ENCODE peak calls at places on chromosomes 4 and X, in nine cellular contexts. One of them, this sample, is unnamed.

GRCh38 chr4:82509029-82509428 is 52.8 kb downstream of the TMEM150C start:
- DNase-seq in left lung: no peak
- DNase-seq in stomach: no peak
- DNase-seq in A549: no peak
- DNase-seq in psoas muscle: no peak
- DNase-seq in fibroblast of lung: no peak
- DNase-seq in GM23248: no peak
- DNase-seq in IMR-90: no peak
- DNase-seq in CD8-positive, alpha-beta T cell: no peak
- DNase-seq in this sample: no peak

GRCh38 chr4:8084031-8084660 is 74.5 kb downstream of the ABLIM2 start:
- DNase-seq in psoas muscle: peak; percentile 36
- DNase-seq in left lung: no peak
- DNase-seq in IMR-90: no peak
- DNase-seq in stomach: no peak
- DNase-seq in fibroblast of lung: no peak
- DNase-seq in GM23248: no peak
- DNase-seq in A549: no peak
- DNase-seq in CD8-positive, alpha-beta T cell: no peak
- DNase-seq in this sample: no peak

GRCh38 chrX:13223868-13224555 is 95.8 kb downstream of the ATXN3L start:
- DNase-seq in A549: peak; percentile 64
- DNase-seq in stomach: no peak
- DNase-seq in psoas muscle: no peak
- DNase-seq in fibroblast of lung: peak; percentile 81
- DNase-seq in GM23248: peak; percentile 86
- DNase-seq in CD8-positive, alpha-beta T cell: no peak
- DNase-seq in left lung: no peak
- DNase-seq in IMR-90: peak; percentile 91
- DNase-seq in this sample: no peak

GRCh38 chr4:153521467-153521866 is 55.3 kb downstream of the TMEM131L start:
- DNase-seq in A549: no peak
- DNase-seq in fibroblast of lung: no peak
- DNase-seq in psoas muscle: no peak
- DNase-seq in stomach: no peak
- DNase-seq in IMR-90: no peak
- DNase-seq in CD8-positive, alpha-beta T cell: no peak
- DNase-seq in GM23248: no peak
- DNase-seq in left lung: no peak
- DNase-seq in this sample: no peak

GRCh38 chr4:138263438-138263837 is 21.3 kb upstream of the SLC7A11 start:
- DNase-seq in left lung: no peak
- DNase-seq in A549: no peak
- DNase-seq in GM23248: peak; percentile 48
- DNase-seq in CD8-positive, alpha-beta T cell: no peak
- DNase-seq in fibroblast of lung: peak; percentile 21
- DNase-seq in stomach: no peak
- DNase-seq in IMR-90: peak; percentile 36
- DNase-seq in psoas muscle: no peak
- DNase-seq in this sample: no peak

GRCh38 chrX:24682739-24683432 is 10.8 kb upstream of the POLA1 start:
- DNase-seq in IMR-90: no peak
- DNase-seq in stomach: no peak
- DNase-seq in psoas muscle: no peak
- DNase-seq in GM23248: no peak
- DNase-seq in A549: no peak
- DNase-seq in left lung: no peak
- DNase-seq in fibroblast of lung: no peak
- DNase-seq in CD8-positive, alpha-beta T cell: no peak
- DNase-seq in this sample: no peak

GRCh38 chrX:49273181-49273727 is 3.7 kb downstream of the PPP1R3F start:
- DNase-seq in IMR-90: no peak
- DNase-seq in CD8-positive, alpha-beta T cell: no peak
- DNase-seq in fibroblast of lung: no peak
- DNase-seq in GM23248: no peak
- DNase-seq in stomach: no peak
- DNase-seq in A549: no peak
- DNase-seq in left lung: no peak
- DNase-seq in psoas muscle: no peak
- DNase-seq in this sample: no peak

GRCh38 chr4:8595237-8596087 is 2.9 kb downstream of the CPZ start:
- DNase-seq in CD8-positive, alpha-beta T cell: no peak
- DNase-seq in psoas muscle: no peak
- DNase-seq in IMR-90: no peak
- DNase-seq in fibroblast of lung: no peak
- DNase-seq in left lung: no peak
- DNase-seq in GM23248: no peak
- DNase-seq in stomach: no peak
- DNase-seq in A549: no peak
- DNase-seq in this sample: no peak

GRCh38 chrX:70960728-70961127 is 29.8 kb upstream of the SLC7A3 start:
- DNase-seq in IMR-90: no peak
- DNase-seq in fibroblast of lung: no peak
- DNase-seq in stomach: no peak
- DNase-seq in GM23248: peak; percentile 8
- DNase-seq in CD8-positive, alpha-beta T cell: no peak
- DNase-seq in psoas muscle: no peak
- DNase-seq in left lung: no peak
- DNase-seq in A549: no peak
- DNase-seq in this sample: no peak

GRCh38 chrX:52574416-52575275 is 57.8 kb upstream of the XAGE1B start:
- DNase-seq in stomach: no peak
- DNase-seq in left lung: no peak
- DNase-seq in CD8-positive, alpha-beta T cell: no peak
- DNase-seq in A549: peak; percentile 36
- DNase-seq in psoas muscle: no peak
- DNase-seq in IMR-90: peak; percentile 61
- DNase-seq in fibroblast of lung: peak; percentile 61
- DNase-seq in GM23248: peak; percentile 67
- DNase-seq in this sample: no peak

GRCh38 chrX:40573763-40574162 is 7.0 kb upstream of the ATP6AP2 start:
- DNase-seq in psoas muscle: no peak
- DNase-seq in IMR-90: peak; percentile 11
- DNase-seq in fibroblast of lung: peak; percentile 7
- DNase-seq in stomach: no peak
- DNase-seq in left lung: no peak
- DNase-seq in CD8-positive, alpha-beta T cell: no peak
- DNase-seq in GM23248: peak; percentile 14
- DNase-seq in A549: no peak
- DNase-seq in this sample: no peak

GRCh38 chr4:103634236-103634635 is 85.5 kb downstream of the TACR3 start:
- DNase-seq in GM23248: no peak
- DNase-seq in left lung: no peak
- DNase-seq in stomach: no peak
- DNase-seq in fibroblast of lung: no peak
- DNase-seq in CD8-positive, alpha-beta T cell: no peak
- DNase-seq in psoas muscle: no peak
- DNase-seq in A549: no peak
- DNase-seq in IMR-90: no peak
- DNase-seq in this sample: no peak

GRCh38 chr4:20192754-20193521 is 58.8 kb upstream of the SLIT2 start:
- DNase-seq in IMR-90: peak; percentile 59
- DNase-seq in psoas muscle: no peak
- DNase-seq in A549: no peak
- DNase-seq in CD8-positive, alpha-beta T cell: no peak
- DNase-seq in stomach: no peak
- DNase-seq in GM23248: peak; percentile 50
- DNase-seq in fibroblast of lung: peak; percentile 19
- DNase-seq in left lung: no peak
- DNase-seq in this sample: no peak

GRCh38 chr4:20195071-20195885 is 56.4 kb upstream of the SLIT2 start:
- DNase-seq in left lung: no peak
- DNase-seq in IMR-90: peak; percentile 44
- DNase-seq in A549: no peak
- DNase-seq in psoas muscle: no peak
- DNase-seq in CD8-positive, alpha-beta T cell: no peak
- DNase-seq in stomach: no peak
- DNase-seq in fibroblast of lung: peak; percentile 21
- DNase-seq in GM23248: peak; percentile 64
- DNase-seq in this sample: no peak

GRCh38 chr4:20194079-20195013 is 57.4 kb upstream of the SLIT2 start:
- DNase-seq in stomach: no peak
- DNase-seq in A549: no peak
- DNase-seq in IMR-90: peak; percentile 91
- DNase-seq in GM23248: peak; percentile 90
- DNase-seq in CD8-positive, alpha-beta T cell: no peak
- DNase-seq in left lung: no peak
- DNase-seq in fibroblast of lung: peak; percentile 88
- DNase-seq in psoas muscle: no peak
- DNase-seq in this sample: no peak

GRCh38 chr4:20196476-20196875 is 55.2 kb upstream of the SLIT2 start:
- DNase-seq in IMR-90: peak; percentile 32
- DNase-seq in GM23248: peak; percentile 75
- DNase-seq in stomach: no peak
- DNase-seq in CD8-positive, alpha-beta T cell: no peak
- DNase-seq in left lung: no peak
- DNase-seq in A549: no peak
- DNase-seq in psoas muscle: no peak
- DNase-seq in fibroblast of lung: no peak
- DNase-seq in this sample: no peak

GRCh38 chr4:20193522-20193902 is 58.2 kb upstream of the SLIT2 start:
- DNase-seq in A549: no peak
- DNase-seq in GM23248: no peak
- DNase-seq in left lung: no peak
- DNase-seq in fibroblast of lung: peak; percentile 33
- DNase-seq in CD8-positive, alpha-beta T cell: no peak
- DNase-seq in IMR-90: no peak
- DNase-seq in psoas muscle: no peak
- DNase-seq in stomach: no peak
- DNase-seq in this sample: no peak
- H3K9me3 ChIP-seq in A549: no peaks in the 10 kb centered on the region
- H3K9me3 ChIP-seq in GM23248: no peaks in the 10 kb centered on the region
- H3K9me3 ChIP-seq in left lung: peaks cover 16% of the 10 kb centered on the region
- H3K9me3 ChIP-seq in fibroblast of lung: no peaks in the 10 kb centered on the region
- H3K9me3 ChIP-seq in CD8-positive, alpha-beta T cell: peaks cover 4% of the 10 kb centered on the region
- H3K9me3 ChIP-seq in IMR-90: peaks cover 2% of the 10 kb centered on the region
- H3K9me3 ChIP-seq in psoas muscle: no peaks in the 10 kb centered on the region
- H3K9me3 ChIP-seq in stomach: peaks cover 10% of the 10 kb centered on the region
- H3K9me3 ChIP-seq in this sample: no peaks in the 10 kb centered on the region

GRCh38 chrX:43716696-43717095 is 60.6 kb downstream of the MAOA start:
- DNase-seq in left lung: no peak
- DNase-seq in stomach: no peak
- DNase-seq in fibroblast of lung: no peak
- DNase-seq in CD8-positive, alpha-beta T cell: no peak
- DNase-seq in psoas muscle: no peak
- DNase-seq in A549: no peak
- DNase-seq in GM23248: no peak
- DNase-seq in IMR-90: no peak
- DNase-seq in this sample: no peak

GRCh38 chrX:43718956-43719355 is 62.9 kb downstream of the MAOA start:
- DNase-seq in GM23248: no peak
- DNase-seq in psoas muscle: no peak
- DNase-seq in IMR-90: no peak
- DNase-seq in stomach: no peak
- DNase-seq in A549: no peak
- DNase-seq in left lung: no peak
- DNase-seq in fibroblast of lung: no peak
- DNase-seq in CD8-positive, alpha-beta T cell: no peak
- DNase-seq in this sample: no peak

GRCh38 chrX:43717161-43717560 is 61.1 kb downstream of the MAOA start:
- DNase-seq in left lung: no peak
- DNase-seq in psoas muscle: no peak
- DNase-seq in CD8-positive, alpha-beta T cell: no peak
- DNase-seq in GM23248: no peak
- DNase-seq in fibroblast of lung: no peak
- DNase-seq in stomach: no peak
- DNase-seq in A549: no peak
- DNase-seq in IMR-90: no peak
- DNase-seq in this sample: no peak

GRCh38 chrX:43718546-43718945 is 62.4 kb downstream of the MAOA start:
- DNase-seq in IMR-90: no peak
- DNase-seq in psoas muscle: no peak
- DNase-seq in GM23248: no peak
- DNase-seq in fibroblast of lung: no peak
- DNase-seq in left lung: no peak
- DNase-seq in stomach: no peak
- DNase-seq in A549: no peak
- DNase-seq in CD8-positive, alpha-beta T cell: no peak
- DNase-seq in this sample: no peak

GRCh38 chrX:43718081-43718480 is 62.0 kb downstream of the MAOA start:
- DNase-seq in left lung: no peak
- DNase-seq in psoas muscle: no peak
- DNase-seq in CD8-positive, alpha-beta T cell: no peak
- DNase-seq in stomach: no peak
- DNase-seq in IMR-90: no peak
- DNase-seq in fibroblast of lung: no peak
- DNase-seq in GM23248: no peak
- DNase-seq in A549: no peak
- DNase-seq in this sample: no peak
- H3K9me3 ChIP-seq in left lung: no peaks in the 10 kb centered on the region
- H3K9me3 ChIP-seq in psoas muscle: peaks cover 19% of the 10 kb centered on the region
- H3K9me3 ChIP-seq in CD8-positive, alpha-beta T cell: no peaks in the 10 kb centered on the region
- H3K9me3 ChIP-seq in stomach: peaks cover 28% of the 10 kb centered on the region
- H3K9me3 ChIP-seq in IMR-90: peaks cover 7% of the 10 kb centered on the region
- H3K9me3 ChIP-seq in fibroblast of lung: no peaks in the 10 kb centered on the region
- H3K9me3 ChIP-seq in GM23248: no peaks in the 10 kb centered on the region
- H3K9me3 ChIP-seq in A549: no peaks in the 10 kb centered on the region
- H3K9me3 ChIP-seq in this sample: no peaks in the 10 kb centered on the region

DNA sequence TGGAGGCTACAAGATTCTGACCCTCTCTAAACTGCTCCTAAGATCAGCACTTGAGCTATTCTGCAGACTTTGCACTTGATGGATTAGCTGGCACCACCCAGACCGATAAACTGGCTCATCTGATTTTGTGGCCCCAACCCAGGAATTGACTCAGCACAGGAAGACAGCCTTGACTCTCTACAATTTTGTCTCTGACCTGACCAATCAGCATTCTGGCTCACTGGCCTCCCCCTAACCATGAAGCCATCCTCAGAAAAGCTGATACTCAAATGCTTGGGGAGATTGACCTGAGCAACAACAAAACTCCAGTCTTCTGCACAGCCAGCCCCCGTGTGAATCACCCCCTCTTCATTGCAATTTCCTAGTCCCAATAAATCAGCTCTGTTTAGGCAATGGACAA is 195.4 kb upstream of the PPP1R2C start:
- DNase-seq in fibroblast of lung: no peak
- DNase-seq in GM23248: no peak
- DNase-seq in psoas muscle: no peak
- DNase-seq in stomach: no peak
- DNase-seq in IMR-90: no peak
- DNase-seq in A549: no peak
- DNase-seq in CD8-positive, alpha-beta T cell: no peak
- DNase-seq in left lung: no peak
- DNase-seq in this sample: no peak
- H3K9me3 ChIP-seq in fibroblast of lung: no peaks in the 10 kb centered on the region
- H3K9me3 ChIP-seq in GM23248: no peaks in the 10 kb centered on the region
- H3K9me3 ChIP-seq in psoas muscle: no peaks in the 10 kb centered on the region
- H3K9me3 ChIP-seq in stomach: peaks cover 24% of the 10 kb centered on the region
- H3K9me3 ChIP-seq in IMR-90: no peaks in the 10 kb centered on the region
- H3K9me3 ChIP-seq in A549: no peaks in the 10 kb centered on the region
- H3K9me3 ChIP-seq in CD8-positive, alpha-beta T cell: no peaks in the 10 kb centered on the region
- H3K9me3 ChIP-seq in left lung: no peaks in the 10 kb centered on the region
- H3K9me3 ChIP-seq in this sample: no peaks in the 10 kb centered on the region

GRCh38 chr4:141971854-141972253 is 335.5 kb downstream of the IL15 start:
- DNase-seq in GM23248: no peak
- DNase-seq in A549: no peak
- DNase-seq in left lung: no peak
- DNase-seq in psoas muscle: no peak
- DNase-seq in CD8-positive, alpha-beta T cell: no peak
- DNase-seq in fibroblast of lung: no peak
- DNase-seq in stomach: no peak
- DNase-seq in IMR-90: no peak
- DNase-seq in this sample: no peak

GRCh38 chr4:141977433-141977832 is 341.1 kb downstream of the IL15 start:
- DNase-seq in stomach: no peak
- DNase-seq in psoas muscle: no peak
- DNase-seq in IMR-90: no peak
- DNase-seq in fibroblast of lung: no peak
- DNase-seq in CD8-positive, alpha-beta T cell: no peak
- DNase-seq in A549: no peak
- DNase-seq in GM23248: peak; percentile 10
- DNase-seq in left lung: no peak
- DNase-seq in this sample: no peak

GRCh38 chr4:141972950-141973349 is 336.6 kb downstream of the IL15 start:
- DNase-seq in left lung: no peak
- DNase-seq in CD8-positive, alpha-beta T cell: no peak
- DNase-seq in GM23248: no peak
- DNase-seq in psoas muscle: no peak
- DNase-seq in A549: no peak
- DNase-seq in stomach: no peak
- DNase-seq in IMR-90: no peak
- DNase-seq in fibroblast of lung: no peak
- DNase-seq in this sample: no peak
- H3K9me3 ChIP-seq in left lung: peaks cover 28% of the 10 kb centered on the region
- H3K9me3 ChIP-seq in CD8-positive, alpha-beta T cell: no peaks in the 10 kb centered on the region
- H3K9me3 ChIP-seq in GM23248: no peaks in the 10 kb centered on the region
- H3K9me3 ChIP-seq in psoas muscle: peaks cover 4% of the 10 kb centered on the region
- H3K9me3 ChIP-seq in A549: peaks cover 8% of the 10 kb centered on the region
- H3K9me3 ChIP-seq in stomach: peaks cover 7% of the 10 kb centered on the region
- H3K9me3 ChIP-seq in IMR-90: no peaks in the 10 kb centered on the region
- H3K9me3 ChIP-seq in fibroblast of lung: no peaks in the 10 kb centered on the region
- H3K9me3 ChIP-seq in this sample: no peaks in the 10 kb centered on the region

This sample was measured in mucosa of descending colon.